ENCODE peak calls at places on chromosomes 7 and 10, in nine cellular contexts. X is endothelial cell of umbilical vein, V is kidney, W is endodermal cell, Q is RWPE1, N is epithelial cell of esophagus, A is H9, P is tibial artery, S is kidney epithelial cell. K is an unnamed sample.

GRCh38 chr7:119720541-119720940 is 552.4 kb upstream of the KCND2 start:
- DNase-seq in X (peak; percentile 92), W (no peak), N (peak; percentile 79), A (no peak), P (no peak), V (no peak), Q (peak; percentile 59), S (peak; percentile 49), K (no peak)

GRCh38 chr10:112261281-112261822 is 21.8 kb upstream of the TECTB start:
- DNase-seq in X (no peak), A (no peak), P (no peak), S (no peak), W (no peak), V (no peak), Q (no peak), N (peak; percentile 19), K (no peak)

GRCh38 chr7:101862280-101863220 is 45.1 kb downstream of the CUX1 start:
- DNase-seq in P (no peak), A (no peak), V (peak; percentile 18), W (no peak), S (no peak), Q (no peak), N (no peak), X (no peak), K (no peak)

GRCh38 chr10:53109320-53109719 is 336.7 kb upstream of the MBL2 start:
- DNase-seq in A (no peak), W (no peak), S (no peak), Q (no peak), X (no peak), V (no peak), P (no peak), N (peak; percentile 13), K (no peak)

GRCh38 chr10:95133997-95134396 is 60.0 kb upstream of the ACSM6 start:
- DNase-seq in Q (no peak), W (no peak), V (no peak), P (no peak), A (no peak), N (peak; percentile 16), S (no peak), X (no peak), K (no peak)

GRCh38 chr7:30726296-30727006 is 25.5 kb upstream of the INMT start:
- DNase-seq in V (peak; percentile 45), P (no peak), S (no peak), W (no peak), N (no peak), Q (no peak), A (no peak), X (no peak), K (no peak)

GRCh38 chr7:18505870-18506460 is 10.4 kb downstream of the HDAC9 start:
- DNase-seq in X (no peak), A (no peak), Q (no peak), P (no peak), V (no peak), N (no peak), S (no peak), W (no peak), K (no peak)

GRCh38 chr7:142002179-142002578 is 6.5 kb downstream of the MGAM start:
- DNase-seq in N (peak; percentile 30), W (no peak), A (no peak), Q (no peak), V (no peak), P (no peak), X (no peak), S (no peak), K (no peak)

GRCh38 chr7:25376207-25376606 is 147.9 kb upstream of the NPVF start:
- DNase-seq in S (no peak), N (no peak), W (no peak), A (no peak), Q (no peak), P (no peak), X (no peak), V (no peak), K (no peak)

GRCh38 chr7:142549007-142549406 is 200.3 kb upstream of the PRSS1 start:
- DNase-seq in Q (no peak), V (no peak), P (no peak), N (peak; percentile 64), S (no peak), X (no peak), A (no peak), W (no peak), K (no peak)

GRCh38 chr10:86360657-86361056 is 5.9 kb downstream of the GRID1 start:
- DNase-seq in Q (no peak), P (peak; percentile 17), X (no peak), S (no peak), W (no peak), V (no peak), A (no peak), N (no peak), K (no peak)

GRCh38 chr10:47141349-47141748 is 158.6 kb upstream of the GDF10 start:
- DNase-seq in A (no peak), X (no peak), V (no peak), Q (no peak), S (no peak), N (no peak), P (no peak), W (no peak), K (no peak)

GRCh38 chr7:41688012-41688625 is 14.8 kb downstream of the INHBA start:
- DNase-seq in N (no peak), S (no peak), W (no peak), A (no peak), V (no peak), X (no peak), Q (no peak), P (no peak), K (no peak)

GRCh38 chr10:11721813-11722212 is 20.4 kb upstream of the ECHDC3 start:
- DNase-seq in N (no peak), W (no peak), A (no peak), P (no peak), V (no peak), S (no peak), X (no peak), Q (no peak), K (no peak)

GRCh38 chr10:128835361-128835760 is 631.7 kb upstream of the MGMT start:
- DNase-seq in W (no peak), X (no peak), S (no peak), Q (no peak), P (no peak), A (no peak), V (no peak), N (no peak), K (no peak)

GRCh38 chr10:9926003-9926402 is 1091.7 kb upstream of the CELF2 start:
- DNase-seq in W (no peak), N (no peak), A (no peak), X (no peak), P (no peak), S (no peak), V (no peak), Q (no peak), K (no peak)

GRCh38 chr10:88336316-88336715 is 246.8 kb downstream of the RNLS start:
- DNase-seq in A (no peak), P (no peak), W (no peak), X (no peak), N (no peak), Q (no peak), S (no peak), V (no peak), K (no peak)

GRCh38 chr7:154198481-154198880 is 146.3 kb downstream of the DPP6 start:
- DNase-seq in A (no peak), W (no peak), Q (no peak), S (no peak), X (no peak), V (no peak), P (no peak), N (no peak), K (no peak)

GRCh38 chr10:92757066-92757716 is 67.4 kb downstream of the HHEX start:
- DNase-seq in X (peak; percentile 93), V (peak; percentile 83), Q (peak; percentile 55), P (peak; percentile 95), W (peak; percentile 81), S (peak; percentile 14), A (peak; percentile 63), N (peak; percentile 33), K (peak; percentile 86)

GRCh38 chr7:137538361-137538762 is 194.8 kb upstream of the PTN start:
- DNase-seq in A (no peak), X (no peak), N (peak; percentile 4), V (no peak), P (no peak), S (peak; percentile 23), Q (no peak), W (no peak), K (no peak)

GRCh38 chr7:29457565-29457971 is 106.1 kb upstream of the PRR15 start:
- DNase-seq in N (peak; percentile 23), X (no peak), S (no peak), Q (no peak), V (no peak), W (no peak), A (no peak), P (no peak), K (no peak)

GRCh38 chr7:1520574-1521234 is 9.8 kb upstream of the MAFK start:
- DNase-seq in W (no peak), P (no peak), N (peak; percentile 45), V (no peak), X (peak; percentile 85), A (no peak), S (no peak), Q (no peak), K (no peak)

GRCh38 chr10:122688293-122688989 is 11.2 kb downstream of the C10orf120 start:
- DNase-seq in X (peak; percentile 32), P (peak; percentile 60), W (peak; percentile 56), A (no peak), N (peak; percentile 44), V (no peak), Q (no peak), S (no peak), K (no peak)
- TF ChIP-seq CTCF in X (no peak), P (no peak), W (peak; percentile 47), A (no peak), N (peak; percentile 27), V (no peak), Q (no peak), S (no peak), K (no peak)

GRCh38 chr10:48535416-48536225 is 69.3 kb downstream of the ARHGAP22 start:
- DNase-seq in W (peak; percentile 80), V (no peak), S (no peak), P (no peak), A (peak; percentile 67), X (no peak), N (no peak), Q (no peak), K (no peak)
- TF ChIP-seq CTCF in W (peak; percentile 70), V (no peak), S (no peak), P (no peak), A (peak; percentile 64), X (no peak), N (no peak), Q (no peak), K (no peak)

DNA sequence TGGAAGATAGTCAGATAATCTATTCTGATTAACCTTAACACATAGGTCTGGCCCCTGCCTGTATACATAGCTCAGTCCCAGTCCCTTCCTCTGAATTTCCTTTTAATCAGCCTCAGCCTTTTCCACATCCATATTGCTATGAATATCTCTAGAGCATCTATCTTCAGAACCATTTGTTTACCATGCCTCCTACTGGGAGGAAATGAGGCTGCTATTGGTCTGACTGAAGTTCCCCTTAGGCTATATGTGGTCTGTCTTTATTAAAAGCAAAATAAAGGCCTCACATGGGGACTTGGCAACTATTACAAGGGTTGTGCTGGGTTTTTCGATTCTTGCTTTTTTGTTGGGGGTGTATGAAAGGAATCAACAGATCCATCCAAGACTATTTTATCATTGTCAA is 318.9 kb downstream of the HPSE2 start:
- DNase-seq in N (no peak), X (no peak), V (no peak), P (no peak), S (no peak), Q (no peak), A (no peak), W (no peak), K (no peak)
- TF ChIP-seq CTCF in N (no peak), X (no peak), V (no peak), P (no peak), S (no peak), Q (no peak), A (no peak), W (no peak), K (no peak)

GRCh38 chr7:129149546-129149945 is 5.0 kb downstream of the TSPAN33 start:
- DNase-seq in N (no peak), V (no peak), P (no peak), A (no peak), X (no peak), Q (no peak), W (no peak), S (no peak), K (no peak)
- TF ChIP-seq CTCF in N (no peak), V (no peak), P (no peak), A (no peak), X (no peak), Q (no peak), W (no peak), S (no peak), K (no peak)